ENCODE peak calls at places on chromosomes 1 and 21, in four cellular contexts. J, H, F and L are unnamed samples. For H3K27me3, the result is how much of the 10 kb centered on the place peaks cover.

GRCh38 chr1:11982010-11982392 is 1.8 kb downstream of the MFN2 start:
- DNase-seq in J (no peak), F (no peak), H (peak), L (peak)

GRCh38 chr21:19995253-19995652 is 1003.0 kb upstream of the NCAM2 start:
- DNase-seq in F (no peak), H (no peak), J (no peak), L (no peak)

GRCh38 chr1:17412093-17412870 is 27.2 kb downstream of the RCC2 start:
- DNase-seq in H (no peak), J (no peak), F (no peak), L (no peak)

GRCh38 chr1:47228644-47229030 is 3.4 kb downstream of the TAL1 start:
- DNase-seq in H (no peak), J (no peak), F (no peak), L (no peak)

GRCh38 chr1:50976111-50976889 is 6.3 kb downstream of the CDKN2C start:
- DNase-seq in J (no peak), H (no peak), F (no peak), L (no peak)

GRCh38 chr21:42574234-42575027 is 60.8 kb downstream of the SLC37A1 start:
- DNase-seq in J (no peak), F (no peak), H (peak), L (no peak)

GRCh38 chr1:209743145-209743482 is 12.7 kb upstream of the TRAF3IP3 start:
- DNase-seq in F (peak), J (peak), H (peak), L (no peak)

GRCh38 chr1:92752719-92753118 is 32.2 kb downstream of the EVI5 start:
- DNase-seq in J (no peak), H (peak), F (no peak), L (no peak)

GRCh38 chr21:36260030-36260787 is 59.8 kb upstream of the MORC3 start:
- DNase-seq in H (peak), J (peak), F (peak), L (peak)

GRCh38 chr1:202163281-202164270 is 3.2 kb upstream of the PTPN7 start:
- DNase-seq in J (no peak), F (no peak), H (no peak), L (no peak)

GRCh38 chr1:186403632-186404031 is 28.0 kb downstream of the ODR4 start:
- DNase-seq in H (no peak), J (no peak), F (no peak), L (no peak)

GRCh38 chr1:212415107-212415841 is 588 bp upstream of the PACC1 start:
- DNase-seq in H (no peak), J (no peak), F (no peak), L (no peak)

GRCh38 chr21:36751383-36751782 is 52.5 kb downstream of the SIM2 start:
- DNase-seq in F (no peak), J (no peak), H (no peak), L (no peak)

GRCh38 chr1:66556161-66556611 is 22.2 kb downstream of the SGIP1 start:
- DNase-seq in J (no peak), H (no peak), F (no peak), L (no peak)

GRCh38 chr1:107132780-107133179 is 8.1 kb upstream of the NTNG1 start:
- DNase-seq in H (no peak), F (no peak), J (no peak), L (no peak)

GRCh38 chr1:230548357-230548756 is 93.9 kb upstream of the COG2 start:
- DNase-seq in J (no peak), F (peak), H (no peak), L (peak)

GRCh38 chr1:40036574-40036973 is 4.0 kb upstream of the CAP1 start:
- DNase-seq in F (peak), J (peak), H (peak), L (no peak)

GRCh38 chr1:26160527-26161407 is 1.9 kb downstream of the FAM110D start:
- DNase-seq in J (no peak), H (no peak), F (no peak), L (no peak)

GRCh38 chr1:211260161-211261107 is 1.3 kb downstream of the RCOR3 start:
- DNase-seq in J (peak), F (peak), H (peak), L (peak)

GRCh38 chr1:184416921-184417320 is 30.1 kb downstream of the C1orf21 start:
- DNase-seq in H (no peak), F (no peak), J (no peak), L (no peak)

GRCh38 chr1:243842978-243843490 is 7.0 kb downstream of the AKT3 start:
- DNase-seq in J (no peak), H (peak), F (no peak), L (no peak)

DNA sequence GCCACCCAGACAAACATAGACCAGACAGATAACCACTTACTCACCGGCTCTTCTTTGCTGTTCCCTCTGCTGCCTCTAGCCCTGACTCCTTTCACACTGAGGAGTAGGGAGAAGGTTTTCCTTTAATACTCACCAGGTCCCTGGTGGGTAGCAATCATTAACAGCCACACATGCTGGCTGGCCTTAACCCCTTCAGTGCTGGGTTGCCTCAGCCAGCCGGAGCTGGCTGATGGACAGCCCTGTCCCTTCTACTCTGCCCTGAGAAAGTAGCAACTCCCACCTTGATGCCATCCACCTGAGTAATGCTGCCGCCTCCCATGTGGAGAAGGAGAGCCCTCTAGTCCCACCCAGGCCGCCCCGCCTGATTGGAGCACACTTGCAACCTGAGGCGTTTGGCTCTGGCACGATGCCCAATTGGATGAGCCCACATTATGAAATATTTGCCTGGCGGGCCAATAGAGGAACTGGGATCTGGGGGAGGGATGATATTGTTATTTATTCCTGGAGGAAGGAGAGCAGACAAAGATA is 71.6 kb downstream of the PLEKHA6 start:
- DNase-seq in J (peak), H (no peak), F (peak), L (peak)
- H3K27me3 ChIP-seq in J (under half), H (under half), F (under half), L (under half)

DNA sequence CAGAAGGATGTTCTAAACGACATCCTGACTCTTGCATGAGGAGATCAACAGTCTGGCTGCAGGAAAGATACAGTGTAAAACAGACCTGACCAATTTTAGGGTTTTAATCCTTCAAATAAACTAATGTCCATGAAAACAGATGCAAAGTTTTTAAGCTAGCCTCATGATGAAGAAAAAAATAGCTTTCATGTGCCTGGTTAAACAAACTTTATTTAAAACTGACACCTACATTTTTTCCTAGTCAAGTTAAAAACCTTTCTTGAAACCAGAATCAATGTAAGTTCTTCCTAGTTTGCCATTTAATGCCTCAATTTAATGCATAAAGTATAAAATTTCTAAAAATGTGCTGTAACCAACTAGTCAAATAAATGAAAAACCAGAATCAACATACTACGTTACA is 2.9 kb downstream of the WDR26 start:
- DNase-seq in F (no peak), H (no peak), J (no peak), L (no peak)
- H3K4me3 ChIP-seq in F (peak), H (peak), J (peak), L (peak)

DNA sequence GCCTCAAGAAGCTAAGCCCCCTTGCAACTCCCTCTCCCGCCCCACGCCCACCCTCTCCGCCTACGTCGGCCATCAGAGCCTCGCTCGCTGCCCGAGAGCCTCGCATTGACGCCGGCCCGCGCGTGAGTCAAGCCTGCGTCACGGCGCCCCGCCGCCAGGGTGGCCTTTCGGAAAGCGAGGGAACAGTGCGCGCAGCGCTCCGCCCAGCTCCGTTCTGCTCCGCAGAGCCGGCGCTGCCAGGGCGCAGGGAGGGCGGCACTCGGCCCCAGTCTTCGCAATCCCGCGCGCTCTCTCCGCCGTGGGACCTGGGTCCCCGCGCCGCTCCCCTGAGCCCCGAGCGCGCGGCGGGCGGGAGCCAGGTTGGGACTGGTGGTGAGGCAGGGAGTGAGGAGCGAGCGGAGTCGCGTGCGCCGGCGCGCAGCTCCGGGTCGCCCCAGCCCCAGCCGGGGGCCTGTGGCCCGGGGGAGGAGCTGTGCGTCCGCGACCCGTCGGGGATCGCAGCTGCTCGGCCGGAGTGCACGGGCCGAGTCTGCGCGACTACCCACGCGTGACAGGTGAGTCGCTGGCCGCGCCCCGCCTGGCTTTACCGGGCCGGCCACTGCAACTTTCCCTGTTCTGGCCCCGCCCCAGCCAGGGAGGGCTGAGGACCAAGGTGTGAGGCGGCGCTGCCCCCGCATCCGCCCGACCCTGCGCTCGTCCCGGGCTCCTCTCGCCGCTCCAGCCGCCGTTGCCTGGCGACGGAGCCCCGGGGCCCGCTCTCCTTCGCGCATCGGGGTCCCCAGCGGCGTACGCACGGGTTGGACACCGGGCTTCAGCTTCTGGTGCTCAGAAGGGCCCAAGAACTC is at the start of gene SLC6A17:
- DNase-seq in J (no peak), H (peak), F (peak), L (no peak)
- H3K27me3 ChIP-seq in J (half or more), H (under half), F (under half), L (under half)

GRCh38 chr1:87450615-87451209 is 122.0 kb downstream of the LMO4 start:
- DNase-seq in J (no peak), F (no peak), H (no peak), L (peak)
- H3K4me3 ChIP-seq in J (no peak), F (no peak), H (no peak), L (no peak)

GRCh38 chr1:18540136-18540765 is 59.5 kb downstream of the KLHDC7A start:
- DNase-seq in F (no peak), H (no peak), J (no peak), L (no peak)
- H3K27me3 ChIP-seq in F (under half), H (under half), J (half or more), L (under half)

GRCh38 chr1:198662821-198663220 is 24.0 kb downstream of the PTPRC start:
- DNase-seq in J (no peak), F (no peak), H (no peak), L (no peak)
- H3K4me3 ChIP-seq in J (no peak), F (no peak), H (no peak), L (no peak)

GRCh38 chr1:90712153-90712930 is 4.8 kb downstream of the BARHL2 start:
- DNase-seq in J (no peak), H (no peak), F (no peak), L (no peak)
- H3K27me3 ChIP-seq in J (half or more), H (half or more), F (half or more), L (under half)